ENCODE peak calls at places on chromosomes 1 and 21, in nine cellular contexts. One of them, this sample, is unnamed. For H3K36me3, the result is how much of the 10 kb centered on the place peaks cover.

GRCh38 chr1:6373961-6374720 is 19.4 kb downstream of the ACOT7 start:
- DNase-seq in adrenal gland: no peak
- DNase-seq in heart left ventricle: no peak
- DNase-seq in aorta: no peak
- DNase-seq in heart right ventricle: no peak
- DNase-seq in GM23248: no peak
- DNase-seq in mesendoderm: no peak
- DNase-seq in thoracic aorta: no peak
- DNase-seq in body of pancreas: peak
- DNase-seq in this sample: no peak

GRCh38 chr1:42210421-42211133 is 46.0 kb upstream of the GUCA2A start:
- DNase-seq in adrenal gland: no peak
- DNase-seq in heart left ventricle: no peak
- DNase-seq in aorta: no peak
- DNase-seq in heart right ventricle: no peak
- DNase-seq in GM23248: peak
- DNase-seq in mesendoderm: no peak
- DNase-seq in thoracic aorta: no peak
- DNase-seq in body of pancreas: no peak
- DNase-seq in this sample: no peak

GRCh38 chr21:19853709-19854575 is 1144.3 kb upstream of the NCAM2 start:
- DNase-seq in adrenal gland: no peak
- DNase-seq in heart left ventricle: no peak
- DNase-seq in aorta: peak
- DNase-seq in heart right ventricle: no peak
- DNase-seq in GM23248: no peak
- DNase-seq in mesendoderm: no peak
- DNase-seq in thoracic aorta: no peak
- DNase-seq in body of pancreas: no peak
- DNase-seq in this sample: no peak

GRCh38 chr1:35449334-35450008 is 107.7 kb downstream of the KIAA0319L start:
- DNase-seq in adrenal gland: peak
- DNase-seq in heart left ventricle: no peak
- DNase-seq in aorta: no peak
- DNase-seq in heart right ventricle: no peak
- DNase-seq in GM23248: peak
- DNase-seq in mesendoderm: no peak
- DNase-seq in thoracic aorta: no peak
- DNase-seq in body of pancreas: no peak
- DNase-seq in this sample: peak

GRCh38 chr1:157110686-157111085 is 11.1 kb upstream of the ETV3L start:
- DNase-seq in adrenal gland: no peak
- DNase-seq in heart left ventricle: no peak
- DNase-seq in aorta: peak
- DNase-seq in heart right ventricle: no peak
- DNase-seq in GM23248: no peak
- DNase-seq in mesendoderm: no peak
- DNase-seq in thoracic aorta: no peak
- DNase-seq in body of pancreas: no peak
- DNase-seq in this sample: no peak

GRCh38 chr1:1281533-1282321 is 1.5 kb downstream of the SCNN1D start:
- DNase-seq in adrenal gland: peak
- DNase-seq in heart left ventricle: peak
- DNase-seq in aorta: no peak
- DNase-seq in heart right ventricle: peak
- DNase-seq in GM23248: peak
- DNase-seq in mesendoderm: no peak
- DNase-seq in thoracic aorta: no peak
- DNase-seq in body of pancreas: peak
- DNase-seq in this sample: peak

GRCh38 chr1:44059956-44060355 is 28.7 kb upstream of the SLC6A9 start:
- DNase-seq in adrenal gland: no peak
- DNase-seq in heart left ventricle: no peak
- DNase-seq in aorta: no peak
- DNase-seq in heart right ventricle: no peak
- DNase-seq in GM23248: no peak
- DNase-seq in mesendoderm: no peak
- DNase-seq in thoracic aorta: no peak
- DNase-seq in body of pancreas: no peak
- DNase-seq in this sample: no peak

GRCh38 chr1:214844319-214844718 is 238.2 kb upstream of the KCNK2 start:
- DNase-seq in adrenal gland: no peak
- DNase-seq in heart left ventricle: no peak
- DNase-seq in aorta: no peak
- DNase-seq in heart right ventricle: no peak
- DNase-seq in GM23248: no peak
- DNase-seq in mesendoderm: no peak
- DNase-seq in thoracic aorta: no peak
- DNase-seq in body of pancreas: no peak
- DNase-seq in this sample: no peak

GRCh38 chr1:169474302-169474701 is 11.4 kb downstream of the SLC19A2 start:
- DNase-seq in adrenal gland: no peak
- DNase-seq in heart left ventricle: no peak
- DNase-seq in aorta: no peak
- DNase-seq in heart right ventricle: no peak
- DNase-seq in GM23248: no peak
- DNase-seq in mesendoderm: no peak
- DNase-seq in thoracic aorta: no peak
- DNase-seq in body of pancreas: no peak
- DNase-seq in this sample: no peak

GRCh38 chr1:50704126-50704525 is 255.9 kb downstream of the FAF1 start:
- DNase-seq in adrenal gland: no peak
- DNase-seq in heart left ventricle: no peak
- DNase-seq in aorta: no peak
- DNase-seq in heart right ventricle: no peak
- DNase-seq in GM23248: peak
- DNase-seq in mesendoderm: peak
- DNase-seq in thoracic aorta: no peak
- DNase-seq in body of pancreas: no peak
- DNase-seq in this sample: peak

GRCh38 chr1:15283500-15283899 is 36.5 kb downstream of the FHAD1 start:
- DNase-seq in adrenal gland: peak
- DNase-seq in heart left ventricle: no peak
- DNase-seq in aorta: no peak
- DNase-seq in heart right ventricle: no peak
- DNase-seq in GM23248: peak
- DNase-seq in mesendoderm: no peak
- DNase-seq in thoracic aorta: no peak
- DNase-seq in body of pancreas: no peak
- DNase-seq in this sample: no peak

GRCh38 chr1:233569636-233570035 is 44.3 kb upstream of the KCNK1 start:
- DNase-seq in adrenal gland: peak
- DNase-seq in heart left ventricle: no peak
- DNase-seq in aorta: no peak
- DNase-seq in heart right ventricle: no peak
- DNase-seq in GM23248: peak
- DNase-seq in mesendoderm: no peak
- DNase-seq in thoracic aorta: no peak
- DNase-seq in body of pancreas: no peak
- DNase-seq in this sample: no peak

GRCh38 chr21:39439232-39439631 is 6.3 kb downstream of the LCA5L start:
- DNase-seq in adrenal gland: no peak
- DNase-seq in heart left ventricle: no peak
- DNase-seq in aorta: no peak
- DNase-seq in heart right ventricle: no peak
- DNase-seq in GM23248: no peak
- DNase-seq in mesendoderm: no peak
- DNase-seq in thoracic aorta: no peak
- DNase-seq in body of pancreas: no peak
- DNase-seq in this sample: no peak
- H3K36me3 ChIP-seq in adrenal gland: under half
- H3K36me3 ChIP-seq in heart left ventricle: under half
- H3K36me3 ChIP-seq in aorta: under half
- H3K36me3 ChIP-seq in heart right ventricle: under half
- H3K36me3 ChIP-seq in GM23248: under half
- H3K36me3 ChIP-seq in mesendoderm: under half
- H3K36me3 ChIP-seq in thoracic aorta: under half
- H3K36me3 ChIP-seq in body of pancreas: under half
- H3K36me3 ChIP-seq in this sample: under half

DNA sequence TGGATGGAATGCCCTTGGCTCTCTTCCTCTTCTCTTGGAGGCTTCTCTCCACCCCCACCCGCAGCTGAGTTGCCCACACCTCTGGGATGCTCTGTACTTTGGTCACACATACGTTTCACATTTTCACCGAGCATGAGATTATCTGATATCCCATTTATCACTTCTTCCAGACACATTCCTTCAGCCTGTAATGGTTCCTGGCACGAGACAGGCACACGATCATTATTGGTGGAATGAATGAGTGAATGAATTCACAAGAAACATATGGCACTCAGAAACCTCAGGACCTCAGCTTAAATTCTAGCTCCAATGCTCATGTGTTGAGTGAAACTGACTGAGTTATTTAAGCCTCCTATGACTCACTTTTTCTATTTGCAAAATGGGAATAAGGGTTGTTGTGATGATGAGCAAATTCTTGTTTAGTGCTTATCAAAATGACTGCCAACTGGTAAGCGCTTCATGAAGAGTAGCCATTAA is 242.7 kb upstream of the JUN start:
- DNase-seq in adrenal gland: no peak
- DNase-seq in heart left ventricle: no peak
- DNase-seq in aorta: no peak
- DNase-seq in heart right ventricle: no peak
- DNase-seq in GM23248: peak
- DNase-seq in mesendoderm: peak
- DNase-seq in thoracic aorta: no peak
- DNase-seq in body of pancreas: no peak
- DNase-seq in this sample: no peak
- H3K4me3 ChIP-seq in adrenal gland: no peak
- H3K4me3 ChIP-seq in heart left ventricle: no peak
- H3K4me3 ChIP-seq in aorta: no peak
- H3K4me3 ChIP-seq in heart right ventricle: no peak
- H3K4me3 ChIP-seq in GM23248: peak
- H3K4me3 ChIP-seq in mesendoderm: no peak
- H3K4me3 ChIP-seq in thoracic aorta: no peak
- H3K4me3 ChIP-seq in body of pancreas: no peak
- H3K4me3 ChIP-seq in this sample: no peak

DNA sequence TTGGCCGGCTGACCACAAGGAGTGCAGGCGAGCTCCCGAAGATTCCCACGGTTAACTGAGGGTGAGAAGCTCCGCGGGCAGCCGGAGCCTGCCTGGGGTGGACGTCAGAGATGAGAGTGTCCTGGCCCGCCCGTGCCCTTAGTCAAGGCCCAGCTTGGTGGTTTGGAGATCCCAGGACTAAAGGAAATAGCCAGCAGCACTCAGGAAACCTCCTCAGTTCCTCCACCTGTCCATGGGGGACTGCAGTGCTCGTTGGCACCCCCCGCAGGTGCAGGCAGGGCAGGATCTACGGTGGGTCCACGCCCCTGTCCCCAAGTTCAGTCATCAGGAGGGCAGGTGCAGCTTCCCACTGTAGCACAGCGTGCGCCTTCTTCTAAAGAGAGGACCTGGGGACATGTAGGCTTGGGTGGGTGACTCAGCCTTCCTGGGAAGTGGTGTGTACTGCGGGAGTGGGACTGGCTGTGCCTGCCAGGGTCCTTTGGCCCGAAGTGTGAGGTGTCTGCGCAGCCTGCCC is 32.5 kb downstream of the SLX9 start:
- DNase-seq in adrenal gland: no peak
- DNase-seq in heart left ventricle: no peak
- DNase-seq in aorta: no peak
- DNase-seq in heart right ventricle: no peak
- DNase-seq in GM23248: no peak
- DNase-seq in mesendoderm: peak
- DNase-seq in thoracic aorta: no peak
- DNase-seq in body of pancreas: no peak
- DNase-seq in this sample: no peak
- H3K36me3 ChIP-seq in adrenal gland: under half
- H3K36me3 ChIP-seq in heart left ventricle: under half
- H3K36me3 ChIP-seq in aorta: under half
- H3K36me3 ChIP-seq in heart right ventricle: under half
- H3K36me3 ChIP-seq in GM23248: under half
- H3K36me3 ChIP-seq in mesendoderm: under half
- H3K36me3 ChIP-seq in thoracic aorta: under half
- H3K36me3 ChIP-seq in body of pancreas: under half
- H3K36me3 ChIP-seq in this sample: under half

GRCh38 chr21:42533306-42533962 is 19.8 kb downstream of the SLC37A1 start:
- DNase-seq in adrenal gland: no peak
- DNase-seq in heart left ventricle: no peak
- DNase-seq in aorta: no peak
- DNase-seq in heart right ventricle: no peak
- DNase-seq in GM23248: no peak
- DNase-seq in mesendoderm: no peak
- DNase-seq in thoracic aorta: no peak
- DNase-seq in body of pancreas: no peak
- DNase-seq in this sample: no peak
- H3K4me3 ChIP-seq in adrenal gland: no peak
- H3K4me3 ChIP-seq in heart left ventricle: no peak
- H3K4me3 ChIP-seq in aorta: no peak
- H3K4me3 ChIP-seq in heart right ventricle: no peak
- H3K4me3 ChIP-seq in GM23248: no peak
- H3K4me3 ChIP-seq in mesendoderm: no peak
- H3K4me3 ChIP-seq in thoracic aorta: peak
- H3K4me3 ChIP-seq in body of pancreas: no peak
- H3K4me3 ChIP-seq in this sample: no peak